ENCODE peak calls at places on chromosome 20, in six cellular contexts. R is prostate gland, M is transverse colon, E is breast epithelium, N is testis, P is IMR-90. G is an unnamed sample. For H3K36me3 and H3K4me1, the result is how much of the 10 kb centered on the place peaks cover.

GRCh38 chr20:2797136-2797983 is 3.1 kb downstream of the CPXM1 start:
- DNase-seq in R (no peak), M (no peak), E (no peak), N (no peak), P (no peak), G (peak)

GRCh38 chr20:18727032-18727508 is 86.5 kb upstream of the SCP2D1 start:
- DNase-seq in R (no peak), M (peak), E (no peak), N (no peak), P (no peak), G (no peak)

GRCh38 chr20:35837577-35838195 is 65.9 kb downstream of the PHF20 start:
- DNase-seq in R (no peak), M (no peak), E (no peak), N (no peak), P (peak), G (no peak)

GRCh38 chr20:60057866-60058807 is 99.9 kb downstream of the CDH26 start:
- DNase-seq in R (no peak), M (peak), E (no peak), N (no peak), P (peak), G (no peak)

GRCh38 chr20:32822189-32822588 is 2.4 kb downstream of the MAPRE1 start:
- DNase-seq in R (no peak), M (no peak), E (no peak), N (no peak), P (no peak), G (no peak)

GRCh38 chr20:43691928-43692524 is 25.1 kb downstream of the MYBL2 start:
- DNase-seq in R (no peak), M (peak), E (no peak), N (peak), P (peak), G (peak)

GRCh38 chr20:46562373-46563169 is 12.1 kb upstream of the OCSTAMP start:
- DNase-seq in R (peak), M (peak), E (peak), N (peak), P (peak), G (no peak)

GRCh38 chr20:57707320-57707719 is 2.5 kb downstream of the PMEPA1 start:
- DNase-seq in R (no peak), M (no peak), E (no peak), N (no peak), P (no peak), G (no peak)

GRCh38 chr20:13220194-13220856 is 749 bp upstream of the ISM1 start:
- DNase-seq in R (peak), M (peak), E (peak), N (peak), P (peak), G (peak)

GRCh38 chr20:16415079-16415478 is 158.2 kb downstream of the KIF16B start:
- DNase-seq in R (no peak), M (no peak), E (no peak), N (no peak), P (peak), G (no peak)

GRCh38 chr20:60791823-60792222 is 460.2 kb upstream of the CDH4 start:
- DNase-seq in R (no peak), M (no peak), E (no peak), N (no peak), P (no peak), G (no peak)

GRCh38 chr20:43911066-43911465 is 3.6 kb upstream of the TOX2 start:
- DNase-seq in R (no peak), M (no peak), E (no peak), N (peak), P (peak), G (no peak)

GRCh38 chr20:19407731-19408130 is 195.3 kb downstream of the SLC24A3 start:
- DNase-seq in R (peak), M (no peak), E (peak), N (no peak), P (no peak), G (no peak)

GRCh38 chr20:40579701-40580100 is 109.3 kb downstream of the MAFB start:
- DNase-seq in R (no peak), M (no peak), E (no peak), N (no peak), P (no peak), G (no peak)

GRCh38 chr20:45341939-45342862 is 6.0 kb downstream of the SDC4 start:
- DNase-seq in R (peak), M (peak), E (peak), N (peak), P (peak), G (peak)

GRCh38 chr20:8155848-8156602 is 24.0 kb downstream of the PLCB1 start:
- DNase-seq in R (no peak), M (no peak), E (no peak), N (no peak), P (peak), G (no peak)

GRCh38 chr20:44979090-44979621 is 12.8 kb downstream of the STK4 start:
- DNase-seq in R (peak), M (peak), E (no peak), N (no peak), P (peak), G (no peak)

GRCh38 chr20:1467355-1468116 is 887 bp upstream of the NSFL1C start:
- DNase-seq in R (no peak), M (peak), E (peak), N (peak), P (no peak), G (no peak)

GRCh38 chr20:34459209-34459608 is 57.0 kb upstream of the DYNLRB1 start:
- DNase-seq in R (no peak), M (no peak), E (no peak), N (no peak), P (no peak), G (no peak)

GRCh38 chr20:18057106-18057993 is at the start of gene OVOL2:
- DNase-seq in R (peak), M (peak), E (peak), N (peak), P (no peak), G (peak)

GRCh38 chr20:32129863-32130262 is 20.3 kb downstream of the TM9SF4 start:
- DNase-seq in R (no peak), M (no peak), E (no peak), N (no peak), P (no peak), G (no peak)

GRCh38 chr20:39829255-39829654 is 859.8 kb downstream of the MAFB start:
- DNase-seq in R (no peak), M (no peak), E (no peak), N (no peak), P (peak), G (no peak)

GRCh38 chr20:33789109-33789857 is 21.9 kb upstream of the CHMP4B start:
- DNase-seq in R (peak), M (peak), E (peak), N (no peak), P (peak), G (no peak)

GRCh38 chr20:25251019-25251418 is 3.1 kb downstream of the PYGB start:
- DNase-seq in R (no peak), M (peak), E (peak), N (peak), P (no peak), G (no peak)

GRCh38 chr20:12963456-12963855 is 45.3 kb upstream of the SPTLC3 start:
- DNase-seq in R (no peak), M (no peak), E (no peak), N (no peak), P (no peak), G (no peak)

DNA sequence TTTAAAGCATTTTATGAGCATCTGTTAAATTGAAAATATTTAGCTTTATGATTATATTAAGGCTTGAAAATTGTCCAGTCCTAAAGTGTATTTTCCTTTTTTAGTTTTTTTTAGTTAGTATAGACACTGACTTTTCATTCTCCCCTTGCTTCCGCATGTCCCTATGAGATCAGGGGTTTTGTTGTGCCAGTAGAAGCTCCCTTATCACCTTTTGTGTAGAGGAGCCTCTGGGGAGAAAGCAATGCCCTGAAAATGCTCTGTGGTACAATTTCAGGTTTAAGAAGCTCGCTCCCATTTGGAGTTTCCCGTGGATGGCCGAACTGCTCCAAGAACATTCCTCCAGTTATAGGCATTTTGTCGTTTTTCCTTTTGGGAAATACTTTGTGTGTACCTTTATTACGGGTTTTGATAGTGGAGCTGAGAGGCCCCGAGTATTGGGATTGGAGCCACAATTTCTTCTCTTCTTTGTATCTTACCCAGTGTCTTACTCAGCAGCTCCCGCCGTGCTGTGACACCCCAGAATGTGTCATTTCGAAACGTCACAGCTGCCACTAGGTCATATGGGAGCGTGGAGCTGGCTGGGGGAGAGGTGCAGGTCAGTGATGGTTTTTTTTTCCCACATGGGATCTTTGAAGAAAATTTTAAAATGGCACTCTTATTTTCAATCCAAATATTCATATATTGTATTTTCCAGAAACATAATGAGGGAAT is 49.9 kb downstream of the RPRD1B start:
- DNase-seq in R (no peak), M (no peak), E (no peak), N (no peak), P (peak), G (no peak)
- H3K36me3 ChIP-seq in R (under half), M (under half), E (under half), N (under half), P (under half), G (under half)

DNA sequence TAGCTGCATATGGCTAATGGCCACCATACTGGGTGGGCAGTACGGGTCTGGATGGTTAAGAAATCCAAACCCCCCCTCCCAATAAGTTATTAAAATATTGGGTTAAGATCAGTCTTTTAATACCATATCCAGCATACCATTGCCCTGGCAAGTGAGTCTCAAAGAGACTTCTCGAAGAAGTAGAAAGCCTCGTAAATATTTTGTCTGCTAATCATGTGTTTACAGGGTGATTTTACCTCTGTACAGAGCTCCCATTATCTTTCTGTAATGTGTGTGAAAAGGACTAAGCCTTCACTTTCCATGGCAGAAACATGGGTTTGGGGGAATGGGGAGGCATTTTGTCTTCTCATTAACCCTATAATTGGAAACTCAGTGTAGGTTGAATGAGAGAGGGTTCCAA is 174.7 kb upstream of the LAMP5 start:
- DNase-seq in R (no peak), M (no peak), E (no peak), N (no peak), P (no peak), G (no peak)
- H3K4me1 ChIP-seq in R (under half), M (under half), E (under half), N (under half), P (under half), G (under half)

GRCh38 chr20:62524486-62524885 is 48.7 kb upstream of the GATA5 start:
- DNase-seq in R (no peak), M (no peak), E (no peak), N (no peak), P (peak), G (no peak)

GRCh38 chr20:62519826-62520225 is 44.0 kb upstream of the GATA5 start:
- DNase-seq in R (no peak), M (no peak), E (no peak), N (no peak), P (no peak), G (no peak)

GRCh38 chr20:62525014-62525413 is 49.2 kb upstream of the GATA5 start:
- DNase-seq in R (no peak), M (no peak), E (no peak), N (no peak), P (no peak), G (no peak)

GRCh38 chr20:62522748-62523396 is 47.1 kb upstream of the GATA5 start:
- DNase-seq in R (no peak), M (no peak), E (no peak), N (no peak), P (no peak), G (no peak)

GRCh38 chr20:62523473-62524203 is 47.8 kb upstream of the GATA5 start:
- DNase-seq in R (no peak), M (no peak), E (no peak), N (no peak), P (no peak), G (no peak)
- TF ChIP-seq POLR2A in R (no peak), M (no peak), E (no peak), N (no peak), P (no peak), G (no peak)

GRCh38 chr20:4084096-4084495 is 68.7 kb upstream of the RNF24 start:
- DNase-seq in R (no peak), M (no peak), E (peak), N (no peak), P (no peak), G (no peak)
- H3K36me3 ChIP-seq in R (under half), M (under half), E (under half), N (under half), P (under half), G (under half)

DNA sequence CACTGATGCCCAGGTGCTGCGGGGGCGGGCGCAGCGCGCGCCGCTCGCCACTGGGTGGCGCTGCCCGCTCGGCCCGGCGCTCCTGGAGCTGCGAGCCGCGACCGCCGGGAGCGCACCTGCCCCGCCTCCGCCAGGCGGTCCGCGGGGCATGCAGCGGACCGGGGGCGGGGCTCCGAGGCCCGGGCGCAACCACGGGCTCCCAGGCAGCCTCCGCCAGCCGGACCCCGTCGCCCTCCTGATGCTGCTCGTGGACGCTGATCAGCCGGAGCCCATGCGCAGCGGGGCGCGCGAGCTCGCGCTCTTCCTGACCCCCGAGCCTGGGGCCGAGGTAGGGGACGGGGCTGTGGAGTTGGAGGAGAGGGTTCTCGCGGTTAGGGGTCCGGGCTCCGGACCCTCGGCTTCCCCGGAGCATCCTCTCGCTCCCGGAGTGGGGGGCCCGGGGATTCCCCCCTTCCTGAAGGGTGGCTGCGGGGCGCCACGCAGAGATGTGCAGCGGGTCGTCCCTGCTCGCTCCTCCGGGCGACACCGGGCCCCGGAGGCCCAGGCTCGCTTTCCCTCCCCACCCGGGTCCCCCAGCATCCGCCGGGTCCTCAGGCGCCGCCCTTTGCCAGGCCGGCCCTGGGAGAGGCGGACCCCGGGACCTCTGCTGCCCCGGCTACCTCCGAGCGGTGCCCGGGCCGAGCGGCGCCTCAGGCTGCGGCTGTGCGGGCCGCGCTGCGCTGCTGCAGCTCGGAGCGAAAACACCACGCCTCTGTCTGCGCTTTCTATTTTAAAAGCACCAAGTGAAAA is at the start of gene BCAS4:
- DNase-seq in R (peak), M (peak), E (peak), N (peak), P (peak), G (peak)
- H3K4me1 ChIP-seq in R (under half), M (under half), E (under half), N (under half), P (under half), G (under half)

DNA sequence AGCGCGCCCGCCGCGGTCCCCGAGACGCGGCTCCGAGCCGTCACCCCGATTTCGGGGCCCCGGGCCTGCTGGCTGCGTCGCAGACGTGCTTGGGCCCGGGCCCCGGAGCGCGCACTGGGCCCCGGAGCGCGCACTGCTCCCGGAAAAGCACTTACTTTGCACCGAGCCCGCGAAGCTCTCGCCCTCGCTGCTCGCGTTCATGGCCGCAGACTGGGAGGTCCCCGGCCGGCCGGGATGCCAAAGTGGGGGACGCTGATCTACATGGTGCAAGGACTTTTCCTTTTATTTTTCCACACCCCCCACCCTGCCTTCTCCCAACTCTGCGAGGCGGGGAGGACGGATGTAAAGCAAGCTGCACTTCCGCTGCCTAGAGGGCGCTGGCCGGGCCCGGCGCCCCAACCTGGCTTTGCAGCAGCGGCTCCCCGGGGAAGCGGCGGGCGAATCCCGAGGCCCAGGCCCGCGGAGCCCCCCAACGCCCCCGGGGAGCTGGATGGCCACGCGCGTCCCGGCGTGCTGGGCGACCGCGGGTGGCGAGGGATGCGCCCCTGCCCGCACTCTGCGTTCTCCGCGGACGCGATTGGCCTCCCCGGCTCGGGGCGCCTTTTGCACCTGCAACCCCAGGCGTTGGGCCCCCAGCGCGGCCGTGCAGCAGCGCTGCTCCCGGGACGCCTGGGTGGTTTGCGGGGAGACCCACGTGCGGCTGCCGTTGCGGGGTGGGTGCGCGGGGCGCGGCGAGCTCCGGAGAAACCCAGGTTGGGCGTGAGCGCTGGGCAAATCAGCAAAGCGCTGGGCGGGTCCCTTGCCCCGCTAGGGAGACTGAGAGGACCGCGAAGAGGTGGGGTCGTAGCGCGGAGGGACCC is at the start of gene ZFP64:
- DNase-seq in R (peak), M (peak), E (peak), N (peak), P (peak), G (peak)
- TF ChIP-seq POLR2A in R (no peak), M (peak), E (no peak), N (no peak), P (peak), G (peak)

GRCh38 chr20:41969656-41970055 is 351.5 kb upstream of the CHD6 start:
- DNase-seq in R (no peak), M (no peak), E (peak), N (no peak), P (no peak), G (no peak)
- H3K36me3 ChIP-seq in R (under half), M (under half), E (under half), N (under half), P (under half), G (under half)

DNA sequence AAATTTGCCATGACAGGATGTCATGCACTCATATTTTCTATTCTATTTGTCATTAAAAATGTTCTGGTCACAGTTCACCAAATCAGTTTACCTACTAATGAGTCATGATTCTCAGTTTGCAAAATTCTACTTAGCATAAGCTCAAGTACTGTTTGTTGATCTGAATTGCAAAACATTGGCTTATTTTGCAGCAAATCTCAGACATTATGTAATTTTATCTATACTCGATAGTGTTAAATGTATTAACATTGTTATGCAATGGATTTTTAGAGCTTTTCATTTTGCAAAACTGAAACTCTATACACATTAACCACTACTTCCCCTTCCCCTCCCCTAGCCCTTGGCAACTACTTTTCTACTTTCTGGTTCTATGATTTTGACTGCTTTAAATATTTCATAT is 213.8 kb upstream of the ZFP64 start:
- DNase-seq in R (no peak), M (no peak), E (no peak), N (no peak), P (no peak), G (no peak)
- H3K4me1 ChIP-seq in R (under half), M (under half), E (under half), N (under half), P (under half), G (under half)

GRCh38 chr20:48689874-48690571 is 137.8 kb downstream of the PREX1 start:
- DNase-seq in R (no peak), M (no peak), E (no peak), N (no peak), P (no peak), G (no peak)

GRCh38 chr20:48688579-48688978 is 139.2 kb downstream of the PREX1 start:
- DNase-seq in R (no peak), M (no peak), E (no peak), N (no peak), P (no peak), G (no peak)

GRCh38 chr20:48691523-48691922 is 136.3 kb downstream of the PREX1 start:
- DNase-seq in R (no peak), M (no peak), E (no peak), N (no peak), P (peak), G (no peak)

GRCh38 chr20:48689388-48689787 is 138.4 kb downstream of the PREX1 start:
- DNase-seq in R (no peak), M (no peak), E (no peak), N (no peak), P (no peak), G (no peak)

DNA sequence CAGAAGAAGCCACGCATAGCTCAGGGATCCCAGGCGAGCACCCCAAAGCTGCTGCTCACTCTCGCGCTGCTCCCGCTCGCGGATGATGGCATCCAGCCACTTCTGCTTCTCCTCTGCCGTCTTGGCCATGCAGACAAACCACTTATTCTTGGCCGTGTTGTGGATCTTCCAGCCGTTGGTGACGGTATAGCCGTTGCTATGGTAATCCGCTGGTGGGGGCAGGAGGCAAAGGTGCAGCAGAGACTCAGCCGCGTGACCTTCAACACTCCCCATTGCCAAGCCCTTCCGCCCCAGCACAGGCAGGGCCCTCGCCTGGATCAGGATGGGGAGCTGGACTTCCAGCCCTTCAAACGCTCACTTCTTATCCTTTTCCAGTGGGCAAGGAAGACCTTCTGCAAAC is 136.9 kb downstream of the PREX1 start:
- DNase-seq in R (no peak), M (peak), E (no peak), N (peak), P (peak), G (peak)
- TF ChIP-seq POLR2A in R (no peak), M (peak), E (no peak), N (no peak), P (no peak), G (no peak)

GRCh38 chr20:49104365-49104648 is 58.2 kb downstream of the CSE1L start:
- DNase-seq in R (no peak), M (no peak), E (no peak), N (no peak), P (no peak), G (no peak)
- H3K36me3 ChIP-seq in R (under half), M (under half), E (under half), N (under half), P (under half), G (under half)